ENCODE peak calls at places on chromosome 12, in seven cellular contexts. A is tibial artery, R is cardiac muscle cell, C is pancreas, F is left ventricle myocardium inferior, U is H9, E is uterus. V is an unnamed sample.
A peak's percentile ranks its signal among the peaks of the same experiment; 100 is the strongest.

GRCh38 chr12:49706351-49707126 is 666 bp downstream of the FMNL3 start:
- DNase-seq in A (peak; percentile 25), R (peak; percentile 50), C (peak; percentile 62), F (peak; percentile 42), U (peak; percentile 62), E (no peak), V (peak; percentile 60)

GRCh38 chr12:58171914-58172313 is 230.5 kb downstream of the ATP23 start:
- DNase-seq in A (no peak), R (peak; percentile 67), C (no peak), F (no peak), U (no peak), E (no peak), V (no peak)

GRCh38 chr12:3152013-3152412 is 74.8 kb downstream of the TSPAN9 start:
- DNase-seq in A (no peak), R (peak; percentile 74), C (peak; percentile 67), F (no peak), U (peak; percentile 76), E (no peak), V (no peak)

GRCh38 chr12:54723653-54724256 is 75.6 kb upstream of the DCD start:
- DNase-seq in A (no peak), R (peak; percentile 40), C (no peak), F (no peak), U (peak; percentile 46), E (no peak), V (no peak)

GRCh38 chr12:67759829-67760228 is 111.3 kb downstream of the DYRK2 start:
- DNase-seq in A (no peak), R (no peak), C (no peak), F (no peak), U (no peak), E (no peak), V (no peak)

GRCh38 chr12:91064640-91065039 is 6.8 kb upstream of the KERA start:
- DNase-seq in A (no peak), R (no peak), C (no peak), F (no peak), U (no peak), E (no peak), V (no peak)

GRCh38 chr12:123485756-123486155 is 27.8 kb downstream of the SNRNP35 start:
- DNase-seq in A (no peak), R (no peak), C (no peak), F (no peak), U (no peak), E (no peak), V (no peak)

GRCh38 chr12:20657496-20657895 is 37.6 kb upstream of the SLCO1C1 start:
- DNase-seq in A (no peak), R (no peak), C (no peak), F (no peak), U (no peak), E (no peak), V (no peak)

GRCh38 chr12:122944588-122944987 is 21.7 kb downstream of the ABCB9 start:
- DNase-seq in A (no peak), R (peak; percentile 58), C (no peak), F (no peak), U (no peak), E (no peak), V (no peak)

GRCh38 chr12:118302053-118302452 is 70.7 kb downstream of the TAOK3 start:
- DNase-seq in A (no peak), R (peak; percentile 43), C (no peak), F (no peak), U (no peak), E (no peak), V (no peak)

GRCh38 chr12:126198516-126198915 is 1133.3 kb downstream of the AACS start:
- DNase-seq in A (no peak), R (no peak), C (no peak), F (no peak), U (no peak), E (no peak), V (no peak)

GRCh38 chr12:121036810-121037326 is 2.2 kb downstream of the OASL start:
- DNase-seq in A (no peak), R (peak; percentile 89), C (no peak), F (no peak), U (no peak), E (no peak), V (no peak)

GRCh38 chr12:80938397-80938796 is 663 bp upstream of the LIN7A start:
- DNase-seq in A (no peak), R (no peak), C (no peak), F (no peak), U (no peak), E (no peak), V (no peak)

GRCh38 chr12:82047480-82047879 is 288.3 kb upstream of the PPFIA2 start:
- DNase-seq in A (peak; percentile 29), R (peak; percentile 1), C (no peak), F (no peak), U (no peak), E (no peak), V (no peak)

GRCh38 chr12:195951-196350 is 18.0 kb downstream of the SLC6A12 start:
- DNase-seq in A (no peak), R (no peak), C (no peak), F (no peak), U (no peak), E (no peak), V (no peak)

GRCh38 chr12:116065561-116065960 is 211.9 kb downstream of the MED13L start:
- DNase-seq in A (no peak), R (peak; percentile 52), C (no peak), F (no peak), U (no peak), E (no peak), V (no peak)
- TF ChIP-seq CTCF in A (no peak), R (no peak), C (no peak), F (no peak), U (no peak), E (no peak), V (no peak)

DNA sequence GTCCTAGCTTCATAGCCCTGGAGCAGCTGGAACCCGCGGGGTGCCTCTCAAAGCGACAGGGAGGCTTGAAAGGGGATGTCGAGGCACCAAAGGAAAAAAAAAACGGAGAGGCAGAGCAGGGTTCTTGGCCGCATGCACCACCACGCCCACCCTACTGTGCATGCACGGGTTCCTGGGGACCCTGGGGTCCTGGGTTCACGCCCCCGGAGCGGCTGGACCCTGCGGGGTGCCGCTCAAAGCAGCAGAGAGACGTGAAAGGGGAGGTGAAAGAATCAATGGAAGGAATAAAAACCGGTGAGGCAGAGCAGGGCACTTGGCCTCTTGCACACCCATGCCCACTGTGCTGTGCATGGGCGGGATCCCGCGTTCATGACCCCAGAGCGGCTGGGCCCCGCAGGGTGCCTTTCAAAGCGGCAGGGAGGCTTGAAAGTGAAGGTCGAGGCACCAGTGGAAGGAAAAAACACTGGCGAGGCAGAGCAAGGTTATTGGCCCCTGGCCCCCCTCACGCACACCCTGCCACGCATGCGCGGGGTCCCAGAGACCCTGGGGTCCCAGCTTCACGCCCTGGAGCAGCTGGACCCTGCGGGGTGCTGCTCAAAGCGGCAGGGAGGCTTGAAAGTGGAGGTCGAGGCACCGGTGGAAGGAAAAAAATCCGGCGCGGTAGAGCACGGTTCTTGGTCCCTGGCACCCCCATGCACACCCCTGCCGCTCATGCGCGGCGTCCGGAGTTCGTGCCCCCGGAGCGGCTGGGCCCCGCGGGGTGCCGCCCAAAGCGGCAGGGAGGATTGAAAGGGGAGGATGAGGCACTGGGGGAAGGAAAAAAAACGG is 318.5 kb downstream of the ALG10 start:
- DNase-seq in A (no peak), R (no peak), C (no peak), F (no peak), U (no peak), E (no peak), V (no peak)
- H3K9me3 ChIP-seq in A (peaks cover 19% of the 10 kb centered on the region), R (no peaks in the 10 kb centered on the region), C (no peaks in the 10 kb centered on the region), F (peaks cover 3% of the 10 kb centered on the region), U (peaks cover 40% of the 10 kb centered on the region), E (peaks cover 27% of the 10 kb centered on the region), V (no peaks in the 10 kb centered on the region)

GRCh38 chr12:65877836-65878235 is 53.6 kb downstream of the HMGA2 start:
- DNase-seq in A (no peak), R (no peak), C (no peak), F (no peak), U (no peak), E (no peak), V (no peak)
- H3K27ac ChIP-seq in A (no peak overlapping the region), R (peak overlapping the region; percentile 92), C (no peak overlapping the region), F (no peak overlapping the region), U (no peak overlapping the region), E (no peak overlapping the region), V (no peak overlapping the region)

DNA sequence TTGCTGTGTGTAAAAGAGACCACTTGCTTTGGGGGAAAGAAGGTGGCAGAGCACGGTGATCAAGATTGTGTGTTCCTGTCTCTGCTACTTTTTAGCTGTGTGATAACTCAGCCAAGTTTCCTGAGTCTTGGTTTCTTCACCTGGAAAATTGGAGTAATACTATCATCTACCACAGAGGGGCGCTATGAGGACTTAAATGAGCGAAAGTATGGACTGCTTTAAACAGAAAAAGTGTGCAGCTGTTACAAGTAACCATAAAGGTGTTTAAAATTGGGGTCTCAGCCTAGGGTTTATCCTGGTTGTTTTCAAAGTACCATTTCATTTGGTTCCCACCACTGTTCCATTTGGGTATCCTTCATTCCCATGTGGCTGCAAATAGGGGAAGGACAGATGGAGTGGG is 65.9 kb upstream of the WSCD2 start:
- DNase-seq in A (no peak), R (peak; percentile 18), C (no peak), F (no peak), U (no peak), E (no peak), V (no peak)
- TF ChIP-seq CTCF in A (no peak), R (peak; percentile 28), C (no peak), F (peak; percentile 33), U (peak; percentile 83), E (no peak), V (no peak)

GRCh38 chr12:133145981-133146380 is 15.6 kb downstream of the ZNF10 start:
- DNase-seq in A (no peak), R (no peak), C (no peak), F (no peak), U (no peak), E (no peak), V (no peak)
- H3K9me3 ChIP-seq in A (peaks cover 100% of the 10 kb centered on the region), R (peaks cover 3% of the 10 kb centered on the region), C (peaks cover 5% of the 10 kb centered on the region), F (peaks cover 100% of the 10 kb centered on the region), U (peaks cover 49% of the 10 kb centered on the region), E (peaks cover 55% of the 10 kb centered on the region), V (peaks cover 85% of the 10 kb centered on the region)

DNA sequence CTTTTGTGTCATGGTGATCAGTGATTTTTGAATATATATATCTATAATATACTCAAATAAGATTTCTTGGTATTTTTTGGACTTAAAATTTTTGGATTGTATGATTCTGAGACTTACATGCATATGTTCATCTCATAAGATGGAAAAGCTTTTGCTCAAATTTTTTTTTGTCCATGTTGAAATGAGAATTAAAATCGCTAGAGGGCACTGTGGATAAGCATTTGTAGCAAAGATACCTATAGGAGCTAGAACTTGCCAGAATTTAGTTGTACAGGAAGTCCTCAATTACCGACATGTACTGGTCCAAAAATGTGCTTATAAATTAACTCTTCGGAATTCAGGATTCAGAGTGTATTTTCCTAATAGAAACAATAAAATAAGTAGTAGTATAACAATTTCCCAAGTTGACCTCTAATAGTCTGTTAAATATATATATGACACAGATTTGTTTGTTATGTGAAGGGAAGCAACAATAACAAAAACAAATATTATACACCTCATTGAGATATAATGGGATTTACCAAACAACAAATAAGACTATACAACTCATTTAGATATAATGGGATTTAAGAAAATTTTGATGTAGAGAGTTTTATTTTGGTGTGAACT is 179.6 kb downstream of the TMEM117 start:
- DNase-seq in A (no peak), R (peak; percentile 78), C (no peak), F (no peak), U (no peak), E (no peak), V (no peak)
- H3K27ac ChIP-seq in A (no peak overlapping the region), R (no peak overlapping the region), C (no peak overlapping the region), F (no peak overlapping the region), U (no peak overlapping the region), E (no peak overlapping the region), V (no peak overlapping the region)